ENCODE peak calls at places on chromosomes 5 and 9, in eight cellular contexts. K is HCT116, M is K562, C is HepG2, F is Panc1, R is GM12878, D is GM23338, G is upper lobe of left lung. Q is an unnamed sample.

GRCh38 chr5:152378730-152379129 is 26.3 kb downstream of the NMUR2 start:
- ATAC-seq in C (no peak), R (no peak), M (no peak), D (no peak), F (no peak), G (no peak), K (no peak), Q (no peak)

GRCh38 chr9:95029251-95029650 is 288.3 kb downstream of the FANCC start:
- ATAC-seq in D (no peak), K (no peak), C (no peak), M (no peak), R (no peak), G (no peak), F (no peak), Q (no peak)

GRCh38 chr5:140251527-140251973 is 51.4 kb downstream of the PFDN1 start:
- ATAC-seq in M (no peak), F (peak), K (peak), G (peak), R (peak), C (no peak), D (no peak), Q (no peak)

GRCh38 chr9:126366366-126367011 is 39.9 kb downstream of the MVB12B start:
- ATAC-seq in K (no peak), G (peak), D (no peak), R (no peak), M (no peak), C (no peak), F (no peak), Q (peak)

GRCh38 chr5:169583101-169583423 is 511 bp upstream of the SPDL1 start:
- ATAC-seq in K (peak), F (peak), G (peak), D (peak), C (peak), M (no peak), R (peak), Q (no peak)

GRCh38 chr9:133538176-133538575 is 3.7 kb downstream of the ADAMTSL2 start:
- ATAC-seq in G (no peak), M (no peak), C (no peak), D (no peak), F (no peak), K (no peak), R (no peak), Q (no peak)

GRCh38 chr5:10949856-10950630 is 189.0 kb upstream of the DAP start:
- ATAC-seq in R (no peak), F (no peak), K (no peak), M (no peak), G (no peak), D (no peak), C (no peak), Q (no peak)

GRCh38 chr5:149618581-149619248 is 37.4 kb downstream of the ARHGEF37 start:
- ATAC-seq in R (peak), F (peak), K (peak), G (peak), D (peak), M (peak), C (peak), Q (peak)

GRCh38 chr5:151181818-151182217 is 24.2 kb upstream of the ANXA6 start:
- ATAC-seq in C (no peak), K (no peak), G (no peak), R (no peak), F (no peak), D (no peak), M (peak), Q (no peak)

GRCh38 chr9:77738932-77739331 is 90.8 kb upstream of the GNA14 start:
- ATAC-seq in K (no peak), D (no peak), R (no peak), M (no peak), F (no peak), G (no peak), C (no peak), Q (no peak)

GRCh38 chr5:30592833-30593232 is 600.7 kb upstream of the CDH6 start:
- ATAC-seq in R (no peak), C (no peak), D (no peak), M (no peak), K (no peak), F (no peak), G (no peak), Q (no peak)

GRCh38 chr9:129568560-129569505 is 52.1 kb downstream of the C9orf50 start:
- ATAC-seq in G (peak), M (peak), C (peak), R (peak), F (peak), D (peak), K (peak), Q (peak)

GRCh38 chr5:86786955-86787354 is 169.2 kb downstream of the COX7C start:
- ATAC-seq in D (peak), C (no peak), K (no peak), F (no peak), G (no peak), M (peak), R (no peak), Q (no peak)

GRCh38 chr5:95027151-95027721 is 257.7 kb downstream of the MCTP1 start:
- ATAC-seq in F (no peak), M (no peak), R (peak), C (no peak), D (no peak), G (peak), K (no peak), Q (peak)

GRCh38 chr5:74272831-74273545 is 367.5 kb downstream of the ENC1 start:
- ATAC-seq in M (no peak), C (no peak), D (no peak), R (no peak), G (peak), F (no peak), K (no peak), Q (no peak)

GRCh38 chr9:134433909-134434895 is 107.9 kb downstream of the RXRA start:
- ATAC-seq in D (no peak), M (no peak), F (peak), G (peak), K (no peak), C (peak), R (no peak), Q (peak)

GRCh38 chr5:149656576-149657182 is 73.4 kb upstream of the PPARGC1B start:
- ATAC-seq in M (peak), G (peak), R (peak), F (no peak), D (peak), C (peak), K (peak), Q (no peak)

GRCh38 chr5:131644822-131645221 is 9.8 kb upstream of the RAPGEF6 start:
- ATAC-seq in F (no peak), D (no peak), G (no peak), K (no peak), C (no peak), M (no peak), R (no peak), Q (no peak)

GRCh38 chr9:20593551-20593950 is 28.7 kb downstream of the MLLT3 start:
- ATAC-seq in M (no peak), C (no peak), R (no peak), D (no peak), K (no peak), G (no peak), F (no peak), Q (no peak)

GRCh38 chr9:84827248-84827786 is 157.8 kb downstream of the NTRK2 start:
- ATAC-seq in G (no peak), R (no peak), F (no peak), M (no peak), D (no peak), C (no peak), K (no peak), Q (no peak)

GRCh38 chr5:1096792-1097191 is 15.1 kb downstream of the SLC12A7 start:
- ATAC-seq in K (no peak), M (no peak), D (no peak), C (no peak), G (no peak), R (no peak), F (peak), Q (no peak)

DNA sequence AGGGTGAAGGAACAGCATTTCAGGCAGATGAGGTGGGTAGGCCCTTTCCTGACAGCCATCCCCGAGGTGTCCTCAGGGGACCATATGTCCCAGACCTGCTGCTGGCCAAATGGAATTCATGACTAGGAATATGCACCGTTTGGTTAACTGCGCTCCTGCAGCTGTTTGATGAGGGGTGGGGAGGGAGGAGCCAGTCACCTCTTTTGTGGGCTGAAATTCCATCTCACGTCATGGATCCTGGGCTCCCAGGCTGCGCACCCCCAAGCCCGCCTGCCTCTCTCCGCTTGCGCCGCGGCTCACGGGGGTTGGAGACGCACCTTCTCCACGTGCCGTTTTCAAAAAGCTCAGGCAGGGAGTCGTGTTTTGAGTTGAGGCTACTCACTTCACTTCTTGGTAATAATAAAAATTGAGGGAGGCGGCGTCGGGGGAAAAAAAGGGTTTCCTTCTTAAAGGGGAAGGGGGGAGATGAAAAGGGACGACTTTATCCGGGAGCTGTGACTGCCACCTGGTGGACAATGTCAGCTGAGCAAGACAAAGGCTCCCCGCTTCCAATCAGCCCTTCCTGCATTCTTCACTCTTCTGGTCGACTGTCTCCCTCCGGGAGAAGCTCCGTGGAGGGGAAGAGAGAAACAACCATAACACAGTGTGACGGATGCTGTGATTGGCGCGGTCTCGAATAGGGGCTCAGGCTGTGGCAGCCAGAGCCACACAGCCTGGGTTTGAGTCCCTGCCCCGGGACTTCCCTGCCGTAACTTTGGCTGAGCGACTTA is 15.9 kb upstream of the C5orf47 start:
- ATAC-seq in D (peak), F (peak), G (peak), M (peak), R (peak), C (peak), K (peak), Q (peak)
- TF ChIP-seq POLR2AphosphoS5 in D (no peak), F (no peak), G (no peak), M (no peak), R (no peak), C (peak), K (no peak), Q (no peak)

GRCh38 chr9:127578952-127579853 is 32.9 kb upstream of the STXBP1 start:
- ATAC-seq in K (peak), C (peak), G (peak), R (peak), D (peak), F (peak), M (peak), Q (peak)
- TF ChIP-seq POLR2AphosphoS5 in K (no peak), C (peak), G (peak), R (no peak), D (no peak), F (peak), M (no peak), Q (peak)

GRCh38 chr9:37705787-37706186 is 47.8 kb upstream of the TRMT10B start:
- ATAC-seq in R (no peak), G (no peak), D (no peak), M (no peak), K (no peak), C (no peak), F (no peak), Q (no peak)
- TF ChIP-seq POLR2AphosphoS5 in R (no peak), G (no peak), D (no peak), M (no peak), K (no peak), C (no peak), F (no peak), Q (no peak)

DNA sequence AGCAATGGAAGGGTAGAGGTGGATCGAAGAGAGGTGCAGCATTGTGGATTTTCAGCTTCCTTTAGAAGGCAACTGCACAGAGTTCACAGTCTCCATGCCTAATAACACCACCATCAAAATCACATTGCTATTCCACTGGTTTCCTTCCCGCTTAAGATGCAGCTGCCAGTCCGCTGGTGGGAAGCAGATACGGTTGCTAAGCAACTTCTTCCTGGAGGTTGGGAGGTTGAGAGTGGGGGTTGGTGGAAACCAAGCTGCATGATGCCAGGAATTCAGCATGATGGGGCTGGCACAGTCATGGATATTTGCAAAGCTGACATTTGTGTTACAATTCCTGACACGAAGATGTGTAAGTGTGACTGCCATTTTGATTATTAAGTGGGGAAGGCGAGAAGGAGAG is 87.6 kb downstream of the GLDC start:
- ATAC-seq in G (no peak), M (no peak), F (no peak), D (no peak), R (no peak), K (no peak), C (no peak), Q (peak)
- TF ChIP-seq POLR2AphosphoS5 in G (no peak), M (no peak), F (no peak), D (no peak), R (no peak), K (no peak), C (no peak), Q (no peak)

DNA sequence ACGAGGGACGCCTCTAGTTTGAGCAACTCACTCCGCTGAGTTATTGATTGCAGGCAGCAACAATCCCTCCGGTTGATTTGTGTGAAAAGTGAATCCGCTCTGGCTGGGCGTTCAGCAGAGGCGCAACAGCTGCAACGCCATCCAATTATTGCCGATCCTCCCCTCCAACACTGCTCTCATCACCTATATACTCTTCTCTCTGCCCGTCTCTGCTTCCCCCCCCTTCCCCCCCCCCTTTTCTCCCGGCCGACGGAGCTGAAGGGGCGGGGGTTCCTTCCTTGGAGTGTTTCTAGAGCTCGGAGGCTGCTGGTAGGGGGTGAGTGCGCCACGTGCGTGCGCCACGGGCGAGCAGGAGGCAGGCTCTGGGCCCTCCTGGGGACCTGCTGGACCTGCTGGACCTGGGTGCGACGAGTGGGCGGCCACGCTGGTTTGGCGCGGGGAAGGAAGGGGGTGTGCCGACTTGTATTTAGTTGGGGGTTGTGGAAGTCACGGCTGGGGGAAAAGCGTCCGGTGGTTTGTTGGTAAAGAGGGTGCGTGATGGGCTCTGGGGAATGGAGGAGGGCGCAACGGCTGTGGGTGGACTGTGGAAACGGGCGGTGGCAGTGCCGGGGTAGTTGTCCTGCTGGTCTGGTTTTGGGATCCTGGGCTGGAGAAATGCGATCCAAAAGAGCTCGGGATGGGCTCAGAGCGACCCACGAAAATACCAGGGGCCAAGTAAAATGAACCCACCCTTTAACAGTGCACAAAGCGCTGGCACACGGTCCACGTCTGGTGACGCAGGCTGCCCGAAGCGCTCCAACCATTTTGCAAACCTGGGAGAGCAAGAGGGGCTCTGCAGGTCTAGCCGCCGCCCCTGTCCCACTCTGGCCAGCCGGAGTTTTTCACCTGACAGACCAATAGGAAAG is 6.4 kb upstream of the MEF2C start:
- ATAC-seq in D (peak), F (peak), R (peak), C (no peak), K (no peak), M (no peak), G (peak), Q (peak)
- TF ChIP-seq POLR2AphosphoS5 in D (peak), F (no peak), R (peak), C (no peak), K (no peak), M (no peak), G (no peak), Q (peak)

DNA sequence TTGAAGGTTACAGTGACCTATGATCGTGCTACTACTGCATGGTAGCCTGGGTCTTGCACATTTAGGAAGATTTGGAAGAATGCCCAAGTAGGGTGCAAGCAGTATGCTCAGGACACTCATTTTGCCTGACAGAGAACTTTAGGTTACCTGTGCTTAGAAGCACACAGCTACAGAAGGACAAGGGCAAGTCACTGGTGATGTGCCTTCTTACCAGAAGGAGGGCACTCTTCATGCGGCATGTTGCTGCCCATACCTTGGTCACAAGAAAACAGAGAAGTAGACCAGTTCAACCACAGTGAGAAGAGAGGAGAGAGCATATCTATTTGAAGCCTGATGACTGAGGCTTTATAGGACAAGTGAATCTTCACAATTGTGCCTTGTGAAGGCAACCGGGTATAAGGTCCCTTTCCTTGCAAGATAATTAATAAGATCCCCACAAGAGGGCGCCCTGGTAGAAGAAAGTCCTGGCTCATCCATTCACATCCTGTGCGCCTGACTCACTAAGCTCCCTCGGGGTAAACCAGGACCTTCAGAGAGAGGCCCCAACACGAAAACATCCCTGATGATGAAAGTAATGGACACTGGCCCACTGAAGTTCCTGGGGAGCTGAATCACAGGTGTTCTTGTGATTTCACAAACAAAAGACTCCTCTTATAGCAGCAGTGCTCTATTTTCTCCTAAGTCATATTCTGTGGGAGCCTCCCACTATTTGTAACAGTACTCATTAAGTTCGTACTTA is 38.1 kb upstream of the STARD4 start:
- ATAC-seq in D (peak), K (peak), R (peak), M (peak), F (peak), G (peak), C (peak), Q (peak)
- TF ChIP-seq POLR2AphosphoS5 in D (no peak), K (no peak), R (no peak), M (no peak), F (no peak), G (no peak), C (no peak), Q (peak)